ENCODE peak calls at places on chromosomes 11 and 22, in five cellular contexts. I is effector memory CD4-positive, alpha-beta T cell; Z is psoas muscle; G is lower lobe of right lung; D is adrenal gland. W is an unnamed sample.

GRCh38 chr11:50186146-50186545 is 153.5 kb downstream of the OR4C45 start:
- DNase-seq in I (no peak), Z (no peak), G (no peak), D (no peak), W (no peak)

GRCh38 chr11:100709233-100709999 is 22.3 kb downstream of the ARHGAP42 start:
- DNase-seq in I (no peak), Z (no peak), G (no peak), D (no peak), W (no peak)

GRCh38 chr22:42078469-42079318 is 806 bp upstream of the SMDT1 start:
- DNase-seq in I (no peak), Z (no peak), G (peak; percentile 60), D (peak; percentile 55), W (no peak)

GRCh38 chr11:123255909-123256308 is 60.9 kb upstream of the CLMP start:
- DNase-seq in I (no peak), Z (no peak), G (no peak), D (no peak), W (no peak)

GRCh38 chr11:75827562-75827961 is 12.6 kb downstream of the UVRAG start:
- DNase-seq in I (no peak), Z (no peak), G (no peak), D (no peak), W (no peak)

GRCh38 chr22:17412232-17412631 is 43.0 kb downstream of the CECR2 start:
- DNase-seq in I (no peak), Z (no peak), G (peak; percentile 67), D (no peak), W (no peak)

GRCh38 chr11:110472858-110473257 is 43.1 kb downstream of the FDX1 start:
- DNase-seq in I (no peak), Z (no peak), G (no peak), D (no peak), W (no peak)

GRCh38 chr22:23204541-23205157 is 24.3 kb downstream of the BCR start:
- DNase-seq in I (no peak), Z (peak; percentile 81), G (peak; percentile 52), D (peak; percentile 49), W (peak; percentile 52)

GRCh38 chr22:39593931-39594285 is 23.4 kb downstream of the CACNA1I start:
- DNase-seq in I (no peak), Z (no peak), G (no peak), D (no peak), W (no peak)

GRCh38 chr11:8251767-8252295 is 11.8 kb downstream of the LMO1 start:
- DNase-seq in I (no peak), Z (no peak), G (peak; percentile 16), D (no peak), W (peak; percentile 11)

GRCh38 chr11:46693597-46694012 is 6.8 kb downstream of the ARHGAP1 start:
- DNase-seq in I (no peak), Z (no peak), G (no peak), D (no peak), W (no peak)

GRCh38 chr11:67345949-67346819 is 7.2 kb downstream of the POLD4 start:
- DNase-seq in I (no peak), Z (no peak), G (no peak), D (no peak), W (no peak)

GRCh38 chr11:113806403-113806802 is 26.8 kb downstream of the CLDN25 start:
- DNase-seq in I (no peak), Z (no peak), G (no peak), D (no peak), W (no peak)

GRCh38 chr11:118921121-118921928 is 4.4 kb downstream of the BCL9L start:
- DNase-seq in I (no peak), Z (peak; percentile 88), G (peak; percentile 80), D (peak; percentile 80), W (no peak)

GRCh38 chr11:92384807-92385206 is 160.2 kb downstream of the FAT3 start:
- DNase-seq in I (no peak), Z (no peak), G (no peak), D (no peak), W (no peak)

GRCh38 chr11:18352581-18352980 is 30.2 kb downstream of the GTF2H1 start:
- DNase-seq in I (no peak), Z (no peak), G (no peak), D (no peak), W (no peak)

GRCh38 chr11:65209711-65210360 is 28.1 kb downstream of the CAPN1 start:
- DNase-seq in I (no peak), Z (no peak), G (no peak), D (no peak), W (no peak)

GRCh38 chr11:113690619-113691569 is 15.2 kb downstream of the TMPRSS5 start:
- DNase-seq in I (no peak), Z (peak; percentile 68), G (peak; percentile 68), D (peak; percentile 35), W (no peak)

GRCh38 chr11:22763166-22763565 is 66.4 kb downstream of the SVIP start:
- DNase-seq in I (no peak), Z (no peak), G (no peak), D (no peak), W (no peak)

GRCh38 chr11:22764732-22765131 is 64.9 kb downstream of the SVIP start:
- DNase-seq in I (no peak), Z (no peak), G (no peak), D (no peak), W (no peak)

GRCh38 chr11:22774716-22775115 is 54.9 kb downstream of the SVIP start:
- DNase-seq in I (no peak), Z (no peak), G (no peak), D (no peak), W (no peak)

GRCh38 chr11:22768281-22768680 is 61.3 kb downstream of the SVIP start:
- DNase-seq in I (no peak), Z (no peak), G (no peak), D (no peak), W (no peak)

DNA sequence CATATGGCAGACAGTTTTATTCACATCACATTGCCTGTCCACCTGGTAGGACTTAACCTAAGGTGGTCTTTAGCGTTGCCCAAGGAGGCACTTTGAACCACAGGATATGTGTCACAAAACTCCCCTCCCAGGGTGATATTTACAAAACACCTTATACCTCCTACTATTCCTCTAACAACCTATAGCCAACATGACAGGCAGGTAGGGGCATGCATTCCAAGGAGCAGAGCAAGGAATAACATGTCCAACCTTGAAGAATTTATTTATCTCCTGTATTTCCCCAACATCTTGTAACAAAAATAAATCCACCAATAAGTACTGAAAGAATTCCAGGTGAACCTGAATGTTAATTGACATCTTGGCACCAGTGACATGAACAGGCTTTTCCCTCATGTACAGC is 60.5 kb downstream of the SVIP start:
- DNase-seq in I (no peak), Z (no peak), G (no peak), D (no peak), W (no peak)
- H3K4me3 ChIP-seq in I (no peak overlapping the region), Z (no peak overlapping the region), G (no peak overlapping the region), D (no peak overlapping the region), W (no peak overlapping the region)

GRCh38 chr22:36814796-36815195 is 2.0 kb downstream of the PVALB start:
- DNase-seq in I (no peak), Z (no peak), G (no peak), D (no peak), W (no peak)

GRCh38 chr22:36817429-36817783 is 571 bp upstream of the PVALB start:
- DNase-seq in I (no peak), Z (no peak), G (no peak), D (no peak), W (no peak)

GRCh38 chr22:36816635-36817428 is at the start of gene PVALB:
- DNase-seq in I (no peak), Z (no peak), G (peak; percentile 50), D (peak; percentile 37), W (peak; percentile 51)

GRCh38 chr22:36816338-36816634 is 549 bp downstream of the PVALB start:
- DNase-seq in I (no peak), Z (no peak), G (no peak), D (no peak), W (no peak)

DNA sequence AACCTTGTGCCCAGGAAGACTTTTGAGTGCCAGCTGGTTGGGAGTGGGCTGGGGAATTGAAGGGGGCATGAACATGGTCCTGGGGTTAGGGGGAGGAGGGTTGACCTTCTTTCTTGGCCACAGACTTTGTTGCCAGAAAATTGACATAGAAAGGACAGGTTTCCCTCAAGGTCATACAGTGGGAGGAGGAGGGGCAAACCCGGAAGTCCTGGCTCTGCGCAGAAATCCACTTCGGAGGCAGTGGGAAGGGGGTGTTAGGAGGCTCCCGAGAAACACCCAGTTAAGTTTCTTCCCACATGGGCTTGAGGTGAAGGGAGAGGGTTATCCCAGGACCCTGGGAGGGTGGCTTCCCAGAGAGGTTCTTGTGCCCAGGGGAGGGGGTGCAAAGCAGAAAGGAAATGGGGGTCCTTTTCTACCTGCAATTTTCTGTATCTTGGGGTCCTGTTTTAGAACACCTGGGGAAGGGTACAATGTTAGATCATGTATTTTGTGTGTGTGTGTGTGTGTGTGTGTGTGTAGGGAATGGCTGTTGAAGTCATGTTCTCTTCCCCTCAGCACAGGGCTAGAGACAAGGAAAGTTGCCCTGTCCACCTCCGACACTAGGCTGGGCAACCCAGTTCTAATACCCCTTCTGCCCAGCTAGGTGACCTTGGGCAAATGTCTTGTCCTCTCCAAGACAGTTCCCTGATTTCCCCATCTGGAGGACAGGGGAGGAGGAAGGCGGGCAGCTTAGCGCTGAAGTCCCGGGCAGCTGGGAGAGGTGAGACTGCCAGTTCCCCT is 1.1 kb downstream of the PVALB start:
- DNase-seq in I (no peak), Z (no peak), G (no peak), D (no peak), W (no peak)
- H3K27me3 ChIP-seq in I (peaks cover 31% of the 10 kb centered on the region), Z (peaks cover 75% of the 10 kb centered on the region), G (peaks cover 73% of the 10 kb centered on the region), D (peaks cover 41% of the 10 kb centered on the region), W (peaks cover 45% of the 10 kb centered on the region)

GRCh38 chr22:29269731-29270474 is 1.8 kb downstream of the EWSR1 start:
- DNase-seq in I (no peak), Z (no peak), G (no peak), D (no peak), W (no peak)
- H3K27ac ChIP-seq in I (peak overlapping the region; percentile 96), Z (peak overlapping the region; percentile 44), G (peak overlapping the region; percentile 14), D (peak overlapping the region; percentile 100), W (peak overlapping the region; percentile 99)

GRCh38 chr11:99424313-99425084 is 403.8 kb downstream of the CNTN5 start:
- DNase-seq in I (no peak), Z (peak; percentile 90), G (no peak), D (no peak), W (no peak)

GRCh38 chr11:99422581-99423434 is 402.1 kb downstream of the CNTN5 start:
- DNase-seq in I (no peak), Z (no peak), G (no peak), D (no peak), W (no peak)

GRCh38 chr11:99419991-99420390 is 399.2 kb downstream of the CNTN5 start:
- DNase-seq in I (no peak), Z (no peak), G (no peak), D (no peak), W (no peak)

GRCh38 chr11:99425596-99425995 is 404.8 kb downstream of the CNTN5 start:
- DNase-seq in I (no peak), Z (peak; percentile 48), G (no peak), D (no peak), W (no peak)

DNA sequence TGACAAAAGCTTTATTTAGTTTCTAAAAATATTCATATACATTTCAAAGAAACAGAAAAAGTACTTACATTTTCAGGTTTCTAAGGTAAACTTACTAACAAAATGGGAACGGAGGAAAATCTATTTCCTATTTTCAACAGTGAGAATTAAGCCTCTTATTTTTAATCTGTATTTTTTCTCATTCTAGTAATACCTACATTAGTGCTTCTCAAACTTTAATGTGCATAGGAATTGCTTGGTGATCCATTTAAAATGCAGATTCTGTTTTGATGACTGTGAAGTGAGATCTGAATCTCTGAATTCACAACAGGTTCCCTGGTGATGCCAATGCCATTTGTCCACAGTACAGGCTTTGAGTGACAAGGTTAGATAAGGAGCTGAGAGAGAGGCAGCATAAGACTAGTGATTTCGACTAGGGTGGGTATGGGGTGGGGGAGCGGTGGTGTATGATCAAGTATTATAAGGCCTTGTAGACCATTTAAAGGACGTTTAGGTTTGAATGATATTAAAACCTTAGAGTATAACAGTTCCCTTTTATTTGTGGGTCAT is 402.8 kb downstream of the CNTN5 start:
- DNase-seq in I (no peak), Z (no peak), G (no peak), D (no peak), W (no peak)
- H3K4me3 ChIP-seq in I (no peak overlapping the region), Z (no peak overlapping the region), G (no peak overlapping the region), D (no peak overlapping the region), W (no peak overlapping the region)